ENCODE peak calls at places on chromosomes 3 and 15, in five cellular contexts. S is stimulated activated naive B cell treated with anti-CD40 and anti-IgM and Interleukin-4, amounts not matched to agents 10 μg/mL and 1 μg/mL and 100 μg/mL, for 72 hours; R is activated gamma-delta T cell treated with Interleukin-2 at 50 U/mL for 16 hours; G is heart right ventricle; L is erythroblast. N is an unnamed sample.

GRCh38 chr15:65887565-65887964 is 18.3 kb downstream of the RAB11A start:
- DNase-seq in L (no peak), S (no peak), R (peak; percentile 14), G (no peak), N (no peak)

GRCh38 chr15:81284256-81285031 is 39.5 kb downstream of the STARD5 start:
- DNase-seq in S (no peak), R (no peak), G (no peak), L (no peak), N (peak; percentile 10)

GRCh38 chr15:61654918-61655317 is 405.3 kb downstream of the VPS13C start:
- DNase-seq in L (no peak), G (no peak), R (no peak), S (no peak), N (no peak)

GRCh38 chr3:47283193-47283537 is 421 bp downstream of the KLHL18 start:
- DNase-seq in S (no peak), G (no peak), L (peak; percentile 69), R (no peak), N (no peak)

GRCh38 chr15:76987896-76988860 is 6.7 kb upstream of the PSTPIP1 start:
- DNase-seq in R (no peak), G (peak; percentile 72), S (peak; percentile 85), L (no peak), N (peak; percentile 78)

GRCh38 chr3:25465266-25465860 is 37.3 kb downstream of the RARB start:
- DNase-seq in R (no peak), S (no peak), L (no peak), G (no peak), N (no peak)

GRCh38 chr15:73876779-73877178 is 3.4 kb downstream of the TBC1D21 start:
- DNase-seq in L (no peak), S (no peak), R (no peak), G (no peak), N (no peak)

GRCh38 chr3:156151824-156152428 is 31.5 kb downstream of the KCNAB1 start:
- DNase-seq in L (peak; percentile 59), G (peak; percentile 69), S (peak; percentile 20), R (peak; percentile 49), N (no peak)

GRCh38 chr3:13102386-13103345 is 29.4 kb upstream of the IQSEC1 start:
- DNase-seq in S (no peak), R (no peak), G (no peak), L (no peak), N (no peak)

GRCh38 chr3:64551697-64552096 is 136.1 kb downstream of the ADAMTS9 start:
- DNase-seq in S (no peak), G (no peak), R (no peak), L (no peak), N (no peak)

GRCh38 chr3:115062009-115062408 is 85.1 kb downstream of the ZBTB20 start:
- DNase-seq in S (no peak), R (no peak), G (no peak), L (no peak), N (no peak)

GRCh38 chr3:13879102-13879945 is 547 bp downstream of the WNT7A start:
- DNase-seq in S (no peak), G (no peak), R (peak; percentile 19), L (no peak), N (peak; percentile 61)

GRCh38 chr3:60841355-60841754 is 409.9 kb downstream of the FHIT start:
- DNase-seq in L (no peak), R (no peak), S (no peak), G (no peak), N (no peak)

GRCh38 chr3:49339947-49340800 is at the start of gene USP4:
- DNase-seq in R (peak; percentile 91), S (peak; percentile 95), G (peak; percentile 91), L (peak; percentile 91), N (peak; percentile 97)

GRCh38 chr15:76065267-76065666 is 5.5 kb downstream of the TMEM266 start:
- DNase-seq in R (peak; percentile 19), G (no peak), S (no peak), L (no peak), N (no peak)

GRCh38 chr15:99733268-99734039 is at the start of gene LYSMD4:
- DNase-seq in G (peak; percentile 99), L (peak; percentile 97), R (peak; percentile 99), S (peak; percentile 95), N (peak; percentile 98)

GRCh38 chr15:56042982-56043980 is 49.9 kb upstream of the NEDD4 start:
- DNase-seq in G (no peak), L (no peak), S (peak; percentile 27), R (peak; percentile 20), N (peak; percentile 70)

GRCh38 chr15:68316061-68316804 is 38.7 kb downstream of the FEM1B start:
- DNase-seq in L (no peak), S (no peak), R (no peak), G (no peak), N (peak; percentile 45)

GRCh38 chr15:29670945-29671307 is 151.3 kb downstream of the TJP1 start:
- DNase-seq in G (no peak), L (no peak), S (no peak), R (no peak), N (no peak)

GRCh38 chr15:98003528-98003927 is 43.0 kb downstream of the ARRDC4 start:
- DNase-seq in R (no peak), L (no peak), S (no peak), G (no peak), N (no peak)

GRCh38 chr3:169914321-169914720 is 2.9 kb downstream of the SAMD7 start:
- DNase-seq in S (no peak), R (no peak), L (no peak), G (no peak), N (no peak)

GRCh38 chr15:60989696-60990095 is 239.4 kb downstream of the RORA start:
- DNase-seq in L (no peak), G (no peak), S (no peak), R (no peak), N (no peak)

GRCh38 chr3:18890459-18890858 is 257.9 kb upstream of the KCNH8 start:
- DNase-seq in G (no peak), L (no peak), R (no peak), S (no peak), N (no peak)

GRCh38 chr3:152243301-152243711 is 25.4 kb upstream of the MBNL1 start:
- DNase-seq in R (no peak), G (no peak), S (no peak), L (peak; percentile 89), N (peak; percentile 55)

N was measured in natural killer cell treated with Interleukin-12 subunit alpha and Interleukin-12 subunit beta and Interleukin-15 and Interleukin-18, amount 100 ng/mL, for 72 hours.